ENCODE peak calls at places on chromosomes 6 and 20, in five cellular contexts. One of them, this sample, is unnamed. For H3K4me1, the result is how much of the 10 kb centered on the place peaks cover.

GRCh38 chr20:36575066-36575743 is 1.8 kb downstream of the TGIF2 start:
- DNase-seq in endodermal cell: peak
- DNase-seq in GM23338: peak
- DNase-seq in prostate gland: peak
- DNase-seq in Panc1: no peak
- DNase-seq in this sample: no peak

GRCh38 chr6:63245908-63246307 is 34.6 kb downstream of the FKBP1C start:
- DNase-seq in endodermal cell: peak
- DNase-seq in GM23338: peak
- DNase-seq in prostate gland: no peak
- DNase-seq in Panc1: no peak
- DNase-seq in this sample: no peak

GRCh38 chr20:4502756-4503155 is 219.0 kb upstream of the PRND start:
- DNase-seq in endodermal cell: no peak
- DNase-seq in GM23338: no peak
- DNase-seq in prostate gland: no peak
- DNase-seq in Panc1: no peak
- DNase-seq in this sample: no peak

GRCh38 chr6:14728396-14729024 is 517.4 kb upstream of the JARID2 start:
- DNase-seq in endodermal cell: peak
- DNase-seq in GM23338: no peak
- DNase-seq in prostate gland: no peak
- DNase-seq in Panc1: no peak
- DNase-seq in this sample: no peak

GRCh38 chr6:11092654-11093053 is 980 bp upstream of the SMIM13 start:
- DNase-seq in endodermal cell: no peak
- DNase-seq in GM23338: no peak
- DNase-seq in prostate gland: no peak
- DNase-seq in Panc1: no peak
- DNase-seq in this sample: no peak

GRCh38 chr6:158769696-158770446 is 49.3 kb downstream of the EZR start:
- DNase-seq in endodermal cell: no peak
- DNase-seq in GM23338: no peak
- DNase-seq in prostate gland: no peak
- DNase-seq in Panc1: no peak
- DNase-seq in this sample: no peak

GRCh38 chr6:71124340-71124739 is 164.3 kb upstream of the OGFRL1 start:
- DNase-seq in endodermal cell: no peak
- DNase-seq in GM23338: no peak
- DNase-seq in prostate gland: no peak
- DNase-seq in Panc1: no peak
- DNase-seq in this sample: no peak

GRCh38 chr20:7458459-7458858 is 481.8 kb downstream of the HAO1 start:
- DNase-seq in endodermal cell: no peak
- DNase-seq in GM23338: no peak
- DNase-seq in prostate gland: no peak
- DNase-seq in Panc1: no peak
- DNase-seq in this sample: no peak

GRCh38 chr6:105771313-105771970 is 314.7 kb upstream of the PRDM1 start:
- DNase-seq in endodermal cell: no peak
- DNase-seq in GM23338: no peak
- DNase-seq in prostate gland: no peak
- DNase-seq in Panc1: no peak
- DNase-seq in this sample: no peak

GRCh38 chr20:62577447-62577846 is 64.9 kb upstream of the SLCO4A1 start:
- DNase-seq in endodermal cell: no peak
- DNase-seq in GM23338: no peak
- DNase-seq in prostate gland: no peak
- DNase-seq in Panc1: no peak
- DNase-seq in this sample: no peak

GRCh38 chr6:168308390-168309144 is 11.0 kb downstream of the DACT2 start:
- DNase-seq in endodermal cell: no peak
- DNase-seq in GM23338: no peak
- DNase-seq in prostate gland: no peak
- DNase-seq in Panc1: no peak
- DNase-seq in this sample: no peak

GRCh38 chr6:78629154-78629721 is 238.1 kb upstream of the IRAK1BP1 start:
- DNase-seq in endodermal cell: peak
- DNase-seq in GM23338: peak
- DNase-seq in prostate gland: peak
- DNase-seq in Panc1: no peak
- DNase-seq in this sample: no peak

GRCh38 chr6:105936972-105937371 is 149.2 kb upstream of the PRDM1 start:
- DNase-seq in endodermal cell: no peak
- DNase-seq in GM23338: no peak
- DNase-seq in prostate gland: no peak
- DNase-seq in Panc1: no peak
- DNase-seq in this sample: no peak

GRCh38 chr6:167742719-167743303 is 83.9 kb upstream of the AFDN start:
- DNase-seq in endodermal cell: peak
- DNase-seq in GM23338: peak
- DNase-seq in prostate gland: no peak
- DNase-seq in Panc1: no peak
- DNase-seq in this sample: no peak

GRCh38 chr6:25582101-25582500 is 69.9 kb upstream of the SCGN start:
- DNase-seq in endodermal cell: no peak
- DNase-seq in GM23338: no peak
- DNase-seq in prostate gland: no peak
- DNase-seq in Panc1: no peak
- DNase-seq in this sample: no peak

GRCh38 chr20:45011108-45011526 is 44.8 kb downstream of the STK4 start:
- DNase-seq in endodermal cell: peak
- DNase-seq in GM23338: peak
- DNase-seq in prostate gland: peak
- DNase-seq in Panc1: peak
- DNase-seq in this sample: peak

GRCh38 chr6:13302291-13302690 is 26.0 kb downstream of the TBC1D7 start:
- DNase-seq in endodermal cell: peak
- DNase-seq in GM23338: no peak
- DNase-seq in prostate gland: no peak
- DNase-seq in Panc1: no peak
- DNase-seq in this sample: no peak

GRCh38 chr20:8909596-8909995 is 159.3 kb upstream of the PLCB4 start:
- DNase-seq in endodermal cell: no peak
- DNase-seq in GM23338: no peak
- DNase-seq in prostate gland: no peak
- DNase-seq in Panc1: no peak
- DNase-seq in this sample: no peak

GRCh38 chr6:113318553-113318952 is 538.6 kb upstream of the MARCKS start:
- DNase-seq in endodermal cell: no peak
- DNase-seq in GM23338: no peak
- DNase-seq in prostate gland: no peak
- DNase-seq in Panc1: no peak
- DNase-seq in this sample: no peak

GRCh38 chr6:97394160-97394748 is 111.2 kb upstream of the MMS22L start:
- DNase-seq in endodermal cell: peak
- DNase-seq in GM23338: peak
- DNase-seq in prostate gland: peak
- DNase-seq in Panc1: peak
- DNase-seq in this sample: peak

GRCh38 chr20:59743767-59744485 is 139.6 kb downstream of the PHACTR3 start:
- DNase-seq in endodermal cell: peak
- DNase-seq in GM23338: peak
- DNase-seq in prostate gland: no peak
- DNase-seq in Panc1: no peak
- DNase-seq in this sample: no peak

GRCh38 chr6:33314943-33315752 is 1.3 kb upstream of the TAPBP start:
- DNase-seq in endodermal cell: peak
- DNase-seq in GM23338: peak
- DNase-seq in prostate gland: peak
- DNase-seq in Panc1: no peak
- DNase-seq in this sample: no peak

GRCh38 chr6:2563635-2564034 is 187.1 kb downstream of the MYLK4 start:
- DNase-seq in endodermal cell: no peak
- DNase-seq in GM23338: no peak
- DNase-seq in prostate gland: no peak
- DNase-seq in Panc1: no peak
- DNase-seq in this sample: no peak

GRCh38 chr6:128491643-128492206 is 28.7 kb downstream of the PTPRK start:
- DNase-seq in endodermal cell: no peak
- DNase-seq in GM23338: no peak
- DNase-seq in prostate gland: peak
- DNase-seq in Panc1: no peak
- DNase-seq in this sample: no peak

GRCh38 chr6:68951350-68951749 is 316.3 kb downstream of the ADGRB3 start:
- DNase-seq in endodermal cell: no peak
- DNase-seq in GM23338: no peak
- DNase-seq in prostate gland: no peak
- DNase-seq in Panc1: no peak
- DNase-seq in this sample: no peak

GRCh38 chr20:17298751-17299150 is 71.9 kb downstream of the PCSK2 start:
- DNase-seq in endodermal cell: no peak
- DNase-seq in GM23338: no peak
- DNase-seq in prostate gland: no peak
- DNase-seq in Panc1: no peak
- DNase-seq in this sample: no peak

GRCh38 chr20:56418385-56418861 is 6.4 kb downstream of the CASS4 start:
- DNase-seq in endodermal cell: no peak
- DNase-seq in GM23338: no peak
- DNase-seq in prostate gland: no peak
- DNase-seq in Panc1: no peak
- DNase-seq in this sample: peak

GRCh38 chr20:11451793-11452291 is 465.9 kb upstream of the BTBD3 start:
- DNase-seq in endodermal cell: peak
- DNase-seq in GM23338: peak
- DNase-seq in prostate gland: peak
- DNase-seq in Panc1: no peak
- DNase-seq in this sample: no peak

GRCh38 chr6:44932651-44933091 is 395.5 kb upstream of the RUNX2 start:
- DNase-seq in endodermal cell: no peak
- DNase-seq in GM23338: no peak
- DNase-seq in prostate gland: no peak
- DNase-seq in Panc1: no peak
- DNase-seq in this sample: no peak

GRCh38 chr20:21583486-21584168 is 69.8 kb upstream of the NKX2-2 start:
- DNase-seq in endodermal cell: no peak
- DNase-seq in GM23338: no peak
- DNase-seq in prostate gland: no peak
- DNase-seq in Panc1: no peak
- DNase-seq in this sample: no peak

GRCh38 chr6:1267790-1268762 is 43.8 kb upstream of the FOXQ1 start:
- DNase-seq in endodermal cell: no peak
- DNase-seq in GM23338: peak
- DNase-seq in prostate gland: no peak
- DNase-seq in Panc1: no peak
- DNase-seq in this sample: no peak

GRCh38 chr6:127267742-127268588 is 1.3 kb downstream of the RNF146 start:
- DNase-seq in endodermal cell: no peak
- DNase-seq in GM23338: peak
- DNase-seq in prostate gland: no peak
- DNase-seq in Panc1: no peak
- DNase-seq in this sample: no peak

GRCh38 chr6:130070747-130071146 is 52.4 kb downstream of the L3MBTL3 start:
- DNase-seq in endodermal cell: no peak
- DNase-seq in GM23338: no peak
- DNase-seq in prostate gland: no peak
- DNase-seq in Panc1: no peak
- DNase-seq in this sample: no peak

GRCh38 chr6:143634486-143634885 is 43.3 kb upstream of the PHACTR2 start:
- DNase-seq in endodermal cell: no peak
- DNase-seq in GM23338: no peak
- DNase-seq in prostate gland: no peak
- DNase-seq in Panc1: no peak
- DNase-seq in this sample: no peak

GRCh38 chr6:125640441-125641150 is 108.8 kb upstream of the HEY2 start:
- DNase-seq in endodermal cell: no peak
- DNase-seq in GM23338: no peak
- DNase-seq in prostate gland: no peak
- DNase-seq in Panc1: no peak
- DNase-seq in this sample: no peak

DNA sequence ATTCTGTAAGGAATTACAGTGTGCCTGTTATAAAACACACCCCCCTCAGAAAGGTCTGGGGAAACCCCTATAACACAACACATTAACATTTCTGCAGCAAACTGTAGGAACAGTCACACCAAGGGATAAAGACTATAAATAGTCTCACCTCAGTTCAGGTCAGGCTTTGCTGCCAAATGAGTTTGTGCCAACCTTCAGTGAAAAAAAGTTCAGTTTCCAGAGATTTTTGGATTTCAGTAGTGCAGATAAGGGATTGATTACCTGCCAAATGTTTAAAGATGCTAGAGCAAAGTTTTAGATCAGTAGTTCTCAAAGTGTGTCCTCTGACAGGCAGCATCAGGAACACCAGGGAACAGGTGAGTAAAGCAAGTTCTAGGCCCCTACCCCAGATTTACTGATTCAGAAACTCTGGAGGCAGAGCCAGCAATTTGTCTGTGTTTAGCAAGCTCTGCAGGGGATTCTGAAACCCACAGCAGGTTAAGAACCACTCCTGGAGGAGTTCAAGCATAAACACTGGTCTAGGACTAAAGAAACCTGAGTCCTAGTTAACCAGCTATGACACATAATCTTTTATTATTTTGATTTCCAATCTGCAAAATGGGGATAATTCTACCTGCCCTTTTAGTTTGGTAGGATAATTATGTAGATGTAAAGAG is 111.0 kb downstream of the RCAN2 start:
- DNase-seq in endodermal cell: no peak
- DNase-seq in GM23338: no peak
- DNase-seq in prostate gland: no peak
- DNase-seq in Panc1: no peak
- DNase-seq in this sample: no peak
- H3K27ac ChIP-seq in endodermal cell: no peak
- H3K27ac ChIP-seq in GM23338: no peak
- H3K27ac ChIP-seq in prostate gland: no peak
- H3K27ac ChIP-seq in Panc1: no peak
- H3K27ac ChIP-seq in this sample: no peak

GRCh38 chr6:5827061-5828037 is 179.4 kb downstream of the NRN1 start:
- DNase-seq in endodermal cell: no peak
- DNase-seq in GM23338: no peak
- DNase-seq in prostate gland: no peak
- DNase-seq in Panc1: no peak
- DNase-seq in this sample: no peak
- H3K4me1 ChIP-seq in endodermal cell: under half
- H3K4me1 ChIP-seq in GM23338: under half
- H3K4me1 ChIP-seq in prostate gland: under half
- H3K4me1 ChIP-seq in Panc1: under half
- H3K4me1 ChIP-seq in this sample: under half

GRCh38 chr6:53573299-53573698 is 28.4 kb upstream of the GCLC start:
- DNase-seq in endodermal cell: peak
- DNase-seq in GM23338: peak
- DNase-seq in prostate gland: no peak
- DNase-seq in Panc1: no peak
- DNase-seq in this sample: no peak
- H3K4me3 ChIP-seq in endodermal cell: no peak
- H3K4me3 ChIP-seq in GM23338: no peak
- H3K4me3 ChIP-seq in prostate gland: no peak
- H3K4me3 ChIP-seq in Panc1: no peak
- H3K4me3 ChIP-seq in this sample: no peak

DNA sequence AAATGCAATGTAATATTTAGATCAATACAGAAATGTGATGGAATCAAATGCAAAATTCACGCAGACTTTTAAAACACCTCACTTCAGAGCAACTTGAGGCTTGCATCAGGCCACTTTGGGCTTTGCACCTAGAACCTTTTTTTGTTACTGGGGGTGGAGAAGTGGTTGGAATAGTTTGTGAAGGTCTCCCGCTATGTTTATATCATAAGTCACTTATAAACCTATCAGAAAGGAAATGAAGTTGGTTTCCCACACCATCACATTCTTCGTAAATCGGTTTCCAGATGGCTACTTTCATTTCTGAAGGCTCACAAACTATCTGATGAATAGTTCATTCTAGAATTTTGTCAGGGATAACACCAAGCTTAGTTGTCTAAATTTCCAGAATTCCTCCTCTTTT is 74.8 kb downstream of the PKHD1 start:
- DNase-seq in endodermal cell: no peak
- DNase-seq in GM23338: no peak
- DNase-seq in prostate gland: no peak
- DNase-seq in Panc1: no peak
- DNase-seq in this sample: no peak
- H3K27ac ChIP-seq in endodermal cell: no peak
- H3K27ac ChIP-seq in GM23338: no peak
- H3K27ac ChIP-seq in prostate gland: peak
- H3K27ac ChIP-seq in Panc1: no peak
- H3K27ac ChIP-seq in this sample: no peak